ENCODE peak calls at places on chromosomes 7 and 10, in eight cellular contexts. One of them, this sample, is unnamed.

GRCh38 chr7:24381919-24382505 is 98.0 kb downstream of the NPY start:
- DNase-seq in cardiac fibroblast: peak
- DNase-seq in GM23338: peak
- DNase-seq in heart right ventricle: no peak
- DNase-seq in psoas muscle: no peak
- DNase-seq in GM13976: peak
- DNase-seq in esophagus squamous epithelium: no peak
- DNase-seq in cardiac muscle cell: peak
- DNase-seq in this sample: no peak

GRCh38 chr7:2972531-2973161 is 71.0 kb downstream of the CARD11 start:
- DNase-seq in cardiac fibroblast: no peak
- DNase-seq in GM23338: no peak
- DNase-seq in heart right ventricle: no peak
- DNase-seq in psoas muscle: no peak
- DNase-seq in GM13976: no peak
- DNase-seq in esophagus squamous epithelium: no peak
- DNase-seq in cardiac muscle cell: no peak
- DNase-seq in this sample: no peak

GRCh38 chr7:27802977-27803376 is 63.0 kb downstream of the TAX1BP1 start:
- DNase-seq in cardiac fibroblast: peak
- DNase-seq in GM23338: no peak
- DNase-seq in heart right ventricle: no peak
- DNase-seq in psoas muscle: no peak
- DNase-seq in GM13976: no peak
- DNase-seq in esophagus squamous epithelium: no peak
- DNase-seq in cardiac muscle cell: no peak
- DNase-seq in this sample: no peak

GRCh38 chr10:116101616-116102015 is 171.4 kb downstream of the GFRA1 start:
- DNase-seq in cardiac fibroblast: no peak
- DNase-seq in GM23338: no peak
- DNase-seq in heart right ventricle: no peak
- DNase-seq in psoas muscle: no peak
- DNase-seq in GM13976: no peak
- DNase-seq in esophagus squamous epithelium: no peak
- DNase-seq in cardiac muscle cell: no peak
- DNase-seq in this sample: no peak

GRCh38 chr7:149875396-149875795 is 1.6 kb downstream of the ATP6V0E2 start:
- DNase-seq in cardiac fibroblast: no peak
- DNase-seq in GM23338: no peak
- DNase-seq in heart right ventricle: no peak
- DNase-seq in psoas muscle: no peak
- DNase-seq in GM13976: no peak
- DNase-seq in esophagus squamous epithelium: no peak
- DNase-seq in cardiac muscle cell: no peak
- DNase-seq in this sample: no peak

GRCh38 chr7:93843260-93843659 is 47.3 kb downstream of the TFPI2 start:
- DNase-seq in cardiac fibroblast: no peak
- DNase-seq in GM23338: no peak
- DNase-seq in heart right ventricle: no peak
- DNase-seq in psoas muscle: no peak
- DNase-seq in GM13976: no peak
- DNase-seq in esophagus squamous epithelium: no peak
- DNase-seq in cardiac muscle cell: no peak
- DNase-seq in this sample: no peak

GRCh38 chr7:94344826-94345225 is 49.9 kb upstream of the COL1A2 start:
- DNase-seq in cardiac fibroblast: peak
- DNase-seq in GM23338: no peak
- DNase-seq in heart right ventricle: no peak
- DNase-seq in psoas muscle: no peak
- DNase-seq in GM13976: no peak
- DNase-seq in esophagus squamous epithelium: no peak
- DNase-seq in cardiac muscle cell: no peak
- DNase-seq in this sample: no peak

GRCh38 chr7:96181174-96181573 is 140.7 kb downstream of the SLC25A13 start:
- DNase-seq in cardiac fibroblast: peak
- DNase-seq in GM23338: no peak
- DNase-seq in heart right ventricle: no peak
- DNase-seq in psoas muscle: no peak
- DNase-seq in GM13976: no peak
- DNase-seq in esophagus squamous epithelium: no peak
- DNase-seq in cardiac muscle cell: peak
- DNase-seq in this sample: no peak

GRCh38 chr10:45286980-45287379 is 28.4 kb downstream of the OR13A1 start:
- DNase-seq in cardiac fibroblast: no peak
- DNase-seq in GM23338: no peak
- DNase-seq in heart right ventricle: no peak
- DNase-seq in psoas muscle: no peak
- DNase-seq in GM13976: no peak
- DNase-seq in esophagus squamous epithelium: no peak
- DNase-seq in cardiac muscle cell: no peak
- DNase-seq in this sample: no peak

GRCh38 chr10:132465193-132465888 is 68.3 kb downstream of the PWWP2B start:
- DNase-seq in cardiac fibroblast: no peak
- DNase-seq in GM23338: peak
- DNase-seq in heart right ventricle: peak
- DNase-seq in psoas muscle: peak
- DNase-seq in GM13976: no peak
- DNase-seq in esophagus squamous epithelium: no peak
- DNase-seq in cardiac muscle cell: no peak
- DNase-seq in this sample: no peak

GRCh38 chr10:78451592-78451991 is 417.9 kb downstream of the RPS24 start:
- DNase-seq in cardiac fibroblast: peak
- DNase-seq in GM23338: no peak
- DNase-seq in heart right ventricle: no peak
- DNase-seq in psoas muscle: no peak
- DNase-seq in GM13976: no peak
- DNase-seq in esophagus squamous epithelium: no peak
- DNase-seq in cardiac muscle cell: no peak
- DNase-seq in this sample: no peak

GRCh38 chr10:91552706-91553105 is 80.2 kb downstream of the PPP1R3C start:
- DNase-seq in cardiac fibroblast: peak
- DNase-seq in GM23338: peak
- DNase-seq in heart right ventricle: peak
- DNase-seq in psoas muscle: no peak
- DNase-seq in GM13976: no peak
- DNase-seq in esophagus squamous epithelium: no peak
- DNase-seq in cardiac muscle cell: peak
- DNase-seq in this sample: no peak
- TF ChIP-seq CTCF in cardiac fibroblast: peak
- TF ChIP-seq CTCF in GM23338: peak
- TF ChIP-seq CTCF in heart right ventricle: peak
- TF ChIP-seq CTCF in psoas muscle: peak
- TF ChIP-seq CTCF in GM13976: peak
- TF ChIP-seq CTCF in esophagus squamous epithelium: peak
- TF ChIP-seq CTCF in cardiac muscle cell: peak
- TF ChIP-seq CTCF in this sample: peak

GRCh38 chr10:19169684-19170083 is 121.1 kb downstream of the MALRD1 start:
- DNase-seq in cardiac fibroblast: no peak
- DNase-seq in GM23338: no peak
- DNase-seq in heart right ventricle: no peak
- DNase-seq in psoas muscle: no peak
- DNase-seq in GM13976: no peak
- DNase-seq in esophagus squamous epithelium: no peak
- DNase-seq in cardiac muscle cell: no peak
- DNase-seq in this sample: no peak

GRCh38 chr10:19164461-19164860 is 115.9 kb downstream of the MALRD1 start:
- DNase-seq in cardiac fibroblast: no peak
- DNase-seq in GM23338: no peak
- DNase-seq in heart right ventricle: no peak
- DNase-seq in psoas muscle: no peak
- DNase-seq in GM13976: no peak
- DNase-seq in esophagus squamous epithelium: no peak
- DNase-seq in cardiac muscle cell: no peak
- DNase-seq in this sample: no peak

GRCh38 chr10:19168584-19168983 is 120.0 kb downstream of the MALRD1 start:
- DNase-seq in cardiac fibroblast: no peak
- DNase-seq in GM23338: peak
- DNase-seq in heart right ventricle: no peak
- DNase-seq in psoas muscle: no peak
- DNase-seq in GM13976: no peak
- DNase-seq in esophagus squamous epithelium: no peak
- DNase-seq in cardiac muscle cell: peak
- DNase-seq in this sample: no peak
- TF ChIP-seq CTCF in cardiac fibroblast: peak
- TF ChIP-seq CTCF in GM23338: peak
- TF ChIP-seq CTCF in heart right ventricle: peak
- TF ChIP-seq CTCF in psoas muscle: no peak
- TF ChIP-seq CTCF in GM13976: no peak
- TF ChIP-seq CTCF in esophagus squamous epithelium: peak
- TF ChIP-seq CTCF in cardiac muscle cell: no peak
- TF ChIP-seq CTCF in this sample: peak

GRCh38 chr7:114209968-114210367 is 204.6 kb upstream of the FOXP2 start:
- DNase-seq in cardiac fibroblast: no peak
- DNase-seq in GM23338: no peak
- DNase-seq in heart right ventricle: no peak
- DNase-seq in psoas muscle: no peak
- DNase-seq in GM13976: no peak
- DNase-seq in esophagus squamous epithelium: no peak
- DNase-seq in cardiac muscle cell: no peak
- DNase-seq in this sample: no peak
- TF ChIP-seq CTCF in cardiac fibroblast: no peak
- TF ChIP-seq CTCF in GM23338: peak
- TF ChIP-seq CTCF in heart right ventricle: no peak
- TF ChIP-seq CTCF in psoas muscle: no peak
- TF ChIP-seq CTCF in GM13976: no peak
- TF ChIP-seq CTCF in esophagus squamous epithelium: no peak
- TF ChIP-seq CTCF in cardiac muscle cell: no peak
- TF ChIP-seq CTCF in this sample: no peak

DNA sequence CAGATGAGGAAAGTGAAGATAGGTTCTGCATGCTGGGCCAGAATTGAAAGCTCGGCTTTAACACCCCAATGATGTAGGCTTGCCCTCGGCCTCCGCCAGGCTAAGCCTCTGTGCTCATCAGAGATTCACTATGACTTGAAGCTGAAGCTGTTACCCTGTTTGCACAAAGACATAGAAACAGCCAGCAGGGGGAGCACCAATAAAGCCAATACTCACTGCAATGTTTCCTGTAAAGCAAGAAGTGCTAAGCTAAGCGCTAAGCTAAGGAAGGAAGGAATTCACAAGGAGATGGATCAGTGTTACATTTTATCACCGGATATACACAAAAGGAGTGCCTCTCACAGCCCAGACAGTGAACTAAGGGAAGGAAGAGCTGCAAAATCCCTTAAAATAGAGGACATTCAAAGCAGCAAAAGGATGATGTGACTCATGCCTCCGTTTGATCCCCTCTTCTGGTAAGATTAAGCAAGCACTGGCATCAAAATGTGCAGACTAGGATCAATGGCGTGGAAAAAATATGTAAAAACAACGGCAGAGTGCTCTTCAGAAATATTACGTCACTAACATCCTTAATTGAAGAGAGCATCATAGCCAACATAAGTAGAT is 153.8 kb downstream of the COBL start:
- DNase-seq in cardiac fibroblast: peak
- DNase-seq in GM23338: peak
- DNase-seq in heart right ventricle: no peak
- DNase-seq in psoas muscle: no peak
- DNase-seq in GM13976: peak
- DNase-seq in esophagus squamous epithelium: no peak
- DNase-seq in cardiac muscle cell: peak
- DNase-seq in this sample: peak
- TF ChIP-seq CTCF in cardiac fibroblast: peak
- TF ChIP-seq CTCF in GM23338: peak
- TF ChIP-seq CTCF in heart right ventricle: peak
- TF ChIP-seq CTCF in psoas muscle: peak
- TF ChIP-seq CTCF in GM13976: peak
- TF ChIP-seq CTCF in esophagus squamous epithelium: peak
- TF ChIP-seq CTCF in cardiac muscle cell: peak
- TF ChIP-seq CTCF in this sample: peak

DNA sequence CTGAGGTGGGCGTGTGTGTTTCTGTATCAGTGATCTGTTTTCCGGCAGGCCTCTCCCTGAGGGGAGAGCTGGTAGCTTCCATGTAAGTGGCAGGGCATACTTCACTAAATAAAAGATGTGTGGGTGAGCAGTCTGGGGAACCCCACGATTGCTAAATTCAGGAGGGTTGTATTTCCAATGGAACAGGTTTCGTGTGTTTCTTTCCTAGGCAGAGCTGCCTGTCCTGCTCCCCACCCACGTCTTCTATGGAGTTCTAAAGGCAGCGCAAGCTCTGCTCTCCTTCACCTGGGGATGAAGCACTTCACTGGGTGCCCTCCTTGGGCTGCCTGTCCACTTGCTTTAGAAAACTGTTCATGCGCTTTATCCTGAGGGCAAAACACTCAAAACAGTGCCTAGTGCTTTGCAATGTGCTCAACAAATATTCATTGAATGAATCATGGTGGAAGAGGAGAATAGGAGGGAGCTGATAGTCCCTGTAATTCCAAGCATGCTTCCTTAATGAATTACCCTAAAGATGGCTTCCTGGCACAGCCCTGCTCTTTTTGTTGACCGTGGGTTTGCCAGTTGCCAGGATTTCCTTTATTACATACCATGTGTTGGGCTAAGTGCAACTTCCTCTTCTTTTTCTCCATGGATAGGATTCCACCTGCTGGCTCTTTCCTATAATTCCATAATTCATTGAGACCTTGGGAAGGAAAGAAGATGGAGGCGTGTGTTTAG is 50.6 kb upstream of the SRPK2 start:
- DNase-seq in cardiac fibroblast: peak
- DNase-seq in GM23338: no peak
- DNase-seq in heart right ventricle: no peak
- DNase-seq in psoas muscle: no peak
- DNase-seq in GM13976: no peak
- DNase-seq in esophagus squamous epithelium: no peak
- DNase-seq in cardiac muscle cell: no peak
- DNase-seq in this sample: no peak
- TF ChIP-seq CTCF in cardiac fibroblast: no peak
- TF ChIP-seq CTCF in GM23338: no peak
- TF ChIP-seq CTCF in heart right ventricle: no peak
- TF ChIP-seq CTCF in psoas muscle: no peak
- TF ChIP-seq CTCF in GM13976: no peak
- TF ChIP-seq CTCF in esophagus squamous epithelium: no peak
- TF ChIP-seq CTCF in cardiac muscle cell: no peak
- TF ChIP-seq CTCF in this sample: no peak

GRCh38 chr7:30330134-30331111 is 46.0 kb downstream of the ZNRF2 start:
- DNase-seq in cardiac fibroblast: no peak
- DNase-seq in GM23338: no peak
- DNase-seq in heart right ventricle: no peak
- DNase-seq in psoas muscle: no peak
- DNase-seq in GM13976: no peak
- DNase-seq in esophagus squamous epithelium: no peak
- DNase-seq in cardiac muscle cell: no peak
- DNase-seq in this sample: no peak
- TF ChIP-seq CTCF in cardiac fibroblast: no peak
- TF ChIP-seq CTCF in GM23338: no peak
- TF ChIP-seq CTCF in heart right ventricle: no peak
- TF ChIP-seq CTCF in psoas muscle: no peak
- TF ChIP-seq CTCF in GM13976: no peak
- TF ChIP-seq CTCF in esophagus squamous epithelium: no peak
- TF ChIP-seq CTCF in cardiac muscle cell: no peak
- TF ChIP-seq CTCF in this sample: no peak

GRCh38 chr7:30625283-30625682 is 30.6 kb downstream of the GARS1 start:
- DNase-seq in cardiac fibroblast: no peak
- DNase-seq in GM23338: no peak
- DNase-seq in heart right ventricle: no peak
- DNase-seq in psoas muscle: no peak
- DNase-seq in GM13976: no peak
- DNase-seq in esophagus squamous epithelium: no peak
- DNase-seq in cardiac muscle cell: no peak
- DNase-seq in this sample: no peak
- TF ChIP-seq CTCF in cardiac fibroblast: no peak
- TF ChIP-seq CTCF in GM23338: no peak
- TF ChIP-seq CTCF in heart right ventricle: peak
- TF ChIP-seq CTCF in psoas muscle: peak
- TF ChIP-seq CTCF in GM13976: no peak
- TF ChIP-seq CTCF in esophagus squamous epithelium: no peak
- TF ChIP-seq CTCF in cardiac muscle cell: no peak
- TF ChIP-seq CTCF in this sample: peak

This sample was measured in type B pancreatic cell.